ENCODE peak calls at places on chromosomes 12 and 14, in nine cellular contexts. X is KBM-7, C is HEK293T, B is astrocyte of the spinal cord, P is NAMALWA, L is midbrain, S is SK-N-MC, J is AG04449, T is mucosa of descending colon. U is an unnamed sample.

GRCh38 chr12:40691913-40692616 is at the start of gene CNTN1:
- DNase-seq in T (peak), B (peak), S (peak), X (no peak), L (peak), J (no peak), C (peak), P (peak), U (no peak)

GRCh38 chr12:104350211-104350908 is 46.8 kb downstream of the EID3 start:
- DNase-seq in S (no peak), B (no peak), X (no peak), L (no peak), J (no peak), P (no peak), C (no peak), T (no peak), U (no peak)

GRCh38 chr12:75177997-75178396 is 31.6 kb downstream of the KCNC2 start:
- DNase-seq in B (peak), C (no peak), S (no peak), X (no peak), L (no peak), P (no peak), J (peak), T (no peak), U (no peak)

GRCh38 chr12:132280436-132280835 is 49.0 kb downstream of the GALNT9 start:
- DNase-seq in P (no peak), C (no peak), L (no peak), T (peak), S (no peak), J (no peak), X (no peak), B (no peak), U (no peak)

GRCh38 chr12:130967631-130968030 is 13.9 kb downstream of the ADGRD1 start:
- DNase-seq in X (no peak), J (no peak), C (no peak), L (no peak), T (no peak), S (no peak), P (no peak), B (no peak), U (no peak)

GRCh38 chr14:21860172-21860571 is 186.6 kb upstream of the OR4E1 start:
- DNase-seq in T (no peak), L (peak), B (no peak), X (peak), C (peak), J (no peak), S (no peak), P (peak), U (no peak)

GRCh38 chr12:2268478-2269286 is 215.9 kb downstream of the CACNA1C start:
- DNase-seq in X (no peak), L (no peak), C (no peak), T (no peak), J (peak), S (no peak), B (peak), P (no peak), U (no peak)

GRCh38 chr12:50415899-50416479 is 15.3 kb downstream of the LARP4 start:
- DNase-seq in T (no peak), L (no peak), X (no peak), B (no peak), C (no peak), J (no peak), P (no peak), S (no peak), U (no peak)

GRCh38 chr12:50933459-50934124 is 18.8 kb upstream of the HIGD1C start:
- DNase-seq in J (no peak), L (no peak), T (no peak), S (no peak), X (peak), C (no peak), B (no peak), P (no peak), U (no peak)

GRCh38 chr14:95816539-95816938 is 60.1 kb upstream of the TUNAR start:
- DNase-seq in P (no peak), S (no peak), X (no peak), B (no peak), T (no peak), L (no peak), J (no peak), C (no peak), U (no peak)

GRCh38 chr14:21071225-21072041 is 1.3 kb downstream of the ARHGEF40 start:
- DNase-seq in P (peak), J (no peak), T (peak), C (peak), L (peak), S (no peak), B (peak), X (peak), U (peak)

GRCh38 chr14:22418631-22419030 is 170.4 kb downstream of the DAD1 start:
- DNase-seq in B (no peak), C (no peak), J (no peak), S (no peak), P (peak), T (no peak), X (peak), L (no peak), U (no peak)

U was measured in NCI-H2227 treated with DMSO at 0.1 percent for 48 hours.